ENCODE peak calls at places on chromosomes 13 and 19, in five cellular contexts. C is NCI-H2029, H is neural crest cell, R is anterior cingulate cortex, L is WTC11. Q is an unnamed sample.

GRCh38 chr19:31555634-31556215 is 206.5 kb upstream of the TSHZ3 start:
- DNase-seq in C (no peak), H (no peak), R (no peak), L (no peak), Q (no peak)

GRCh38 chr13:18212873-18213272 is 968.8 kb downstream of the TUBA3C start:
- DNase-seq in C (no peak), H (no peak), R (no peak), L (no peak), Q (peak; percentile 18)

GRCh38 chr13:66506979-66507378 is 723.2 kb downstream of the PCDH9 start:
- DNase-seq in C (no peak), H (no peak), R (no peak), L (no peak), Q (no peak)

GRCh38 chr13:66367356-66367755 is 862.8 kb downstream of the PCDH9 start:
- DNase-seq in C (no peak), H (no peak), R (no peak), L (no peak), Q (no peak)

GRCh38 chr13:48801255-48801654 is 147.5 kb downstream of the CYSLTR2 start:
- DNase-seq in C (no peak), H (no peak), R (no peak), L (no peak), Q (no peak)

GRCh38 chr19:33683881-33684549 is 62.3 kb downstream of the CHST8 start:
- DNase-seq in C (no peak), H (peak; percentile 47), R (no peak), L (peak; percentile 90), Q (no peak)

GRCh38 chr19:38606131-38606530 is 11.6 kb downstream of the MAP4K1 start:
- DNase-seq in C (no peak), H (no peak), R (no peak), L (no peak), Q (no peak)

GRCh38 chr13:44710576-44710975 is 134.4 kb upstream of the TSC22D1 start:
- DNase-seq in C (no peak), H (no peak), R (no peak), L (no peak), Q (no peak)

GRCh38 chr19:50909240-50910070 is 1.7 kb downstream of the KLK4 start:
- DNase-seq in C (peak; percentile 36), H (peak; percentile 73), R (no peak), L (peak; percentile 100), Q (no peak)

GRCh38 chr13:36345438-36346221 is 564 bp downstream of the SPART start:
- DNase-seq in C (no peak), H (peak; percentile 41), R (peak; percentile 2), L (peak; percentile 54), Q (peak; percentile 79)

GRCh38 chr13:111210082-111210481 is 95.0 kb downstream of the ARHGEF7 start:
- DNase-seq in C (no peak), H (no peak), R (no peak), L (no peak), Q (no peak)

GRCh38 chr19:50720921-50721291 is 1.3 kb upstream of the SHANK1 start:
- DNase-seq in C (no peak), H (no peak), R (no peak), L (peak; percentile 36), Q (no peak)

GRCh38 chr19:11025445-11025844 is 63.8 kb upstream of the LDLR start:
- DNase-seq in C (no peak), H (no peak), R (no peak), L (no peak), Q (no peak)

GRCh38 chr13:110388141-110388943 is 81.3 kb downstream of the COL4A2 start:
- DNase-seq in C (no peak), H (no peak), R (no peak), L (peak; percentile 29), Q (no peak)

Q was measured in globus pallidus.